ENCODE peak calls at places on chromosomes 1 and 21, in four cellular contexts. One of them, this sample, is unnamed.

GRCh38 chr1:109404838-109405237 is 7.1 kb upstream of the SORT1 start:
- DNase-seq in CD4-positive, alpha-beta T cell: no peak
- DNase-seq in CD8-positive, alpha-beta T cell: no peak
- DNase-seq in AG09309: no peak
- DNase-seq in this sample: no peak

GRCh38 chr1:208149776-208150514 is 94.2 kb downstream of the PLXNA2 start:
- DNase-seq in CD4-positive, alpha-beta T cell: no peak
- DNase-seq in AG09309: no peak
- DNase-seq in CD8-positive, alpha-beta T cell: no peak
- DNase-seq in this sample: peak; percentile 66

GRCh38 chr1:30952098-30952497 is 43.5 kb upstream of the SDC3 start:
- DNase-seq in CD8-positive, alpha-beta T cell: no peak
- DNase-seq in CD4-positive, alpha-beta T cell: no peak
- DNase-seq in AG09309: no peak
- DNase-seq in this sample: no peak

GRCh38 chr1:226598455-226598849 is 49.9 kb downstream of the STUM start:
- DNase-seq in CD8-positive, alpha-beta T cell: no peak
- DNase-seq in AG09309: no peak
- DNase-seq in CD4-positive, alpha-beta T cell: no peak
- DNase-seq in this sample: no peak

GRCh38 chr1:40657046-40657445 is 8.4 kb downstream of the RIMS3 start:
- DNase-seq in CD8-positive, alpha-beta T cell: no peak
- DNase-seq in CD4-positive, alpha-beta T cell: no peak
- DNase-seq in AG09309: no peak
- DNase-seq in this sample: no peak

GRCh38 chr1:227901239-227901905 is 46.4 kb downstream of the WNT9A start:
- DNase-seq in AG09309: no peak
- DNase-seq in CD8-positive, alpha-beta T cell: no peak
- DNase-seq in CD4-positive, alpha-beta T cell: no peak
- DNase-seq in this sample: peak; percentile 17

GRCh38 chr21:30769724-30770431 is 14.7 kb upstream of the KRTAP21-1 start:
- DNase-seq in CD8-positive, alpha-beta T cell: no peak
- DNase-seq in AG09309: no peak
- DNase-seq in CD4-positive, alpha-beta T cell: no peak
- DNase-seq in this sample: no peak

GRCh38 chr1:78664763-78665162 is 15.1 kb downstream of the IFI44 start:
- DNase-seq in AG09309: no peak
- DNase-seq in CD8-positive, alpha-beta T cell: no peak
- DNase-seq in CD4-positive, alpha-beta T cell: no peak
- DNase-seq in this sample: no peak

GRCh38 chr1:181910905-181911304 is 150.6 kb downstream of the ZNF648 start:
- DNase-seq in AG09309: no peak
- DNase-seq in CD8-positive, alpha-beta T cell: no peak
- DNase-seq in CD4-positive, alpha-beta T cell: no peak
- DNase-seq in this sample: no peak

GRCh38 chr1:23343246-23344110 is 606 bp downstream of the HNRNPR start:
- DNase-seq in CD8-positive, alpha-beta T cell: peak; percentile 10
- DNase-seq in CD4-positive, alpha-beta T cell: peak; percentile 17
- DNase-seq in AG09309: no peak
- DNase-seq in this sample: peak; percentile 55

GRCh38 chr1:23344987-23345472 is 946 bp upstream of the HNRNPR start:
- DNase-seq in AG09309: no peak
- DNase-seq in CD8-positive, alpha-beta T cell: no peak
- DNase-seq in CD4-positive, alpha-beta T cell: no peak
- DNase-seq in this sample: no peak

GRCh38 chr1:23341829-23342697 is 2.0 kb downstream of the HNRNPR start:
- DNase-seq in AG09309: no peak
- DNase-seq in CD8-positive, alpha-beta T cell: no peak
- DNase-seq in CD4-positive, alpha-beta T cell: no peak
- DNase-seq in this sample: no peak

GRCh38 chr1:23345920-23346319 is 1.8 kb upstream of the HNRNPR start:
- DNase-seq in CD4-positive, alpha-beta T cell: no peak
- DNase-seq in CD8-positive, alpha-beta T cell: no peak
- DNase-seq in AG09309: no peak
- DNase-seq in this sample: no peak

DNA sequence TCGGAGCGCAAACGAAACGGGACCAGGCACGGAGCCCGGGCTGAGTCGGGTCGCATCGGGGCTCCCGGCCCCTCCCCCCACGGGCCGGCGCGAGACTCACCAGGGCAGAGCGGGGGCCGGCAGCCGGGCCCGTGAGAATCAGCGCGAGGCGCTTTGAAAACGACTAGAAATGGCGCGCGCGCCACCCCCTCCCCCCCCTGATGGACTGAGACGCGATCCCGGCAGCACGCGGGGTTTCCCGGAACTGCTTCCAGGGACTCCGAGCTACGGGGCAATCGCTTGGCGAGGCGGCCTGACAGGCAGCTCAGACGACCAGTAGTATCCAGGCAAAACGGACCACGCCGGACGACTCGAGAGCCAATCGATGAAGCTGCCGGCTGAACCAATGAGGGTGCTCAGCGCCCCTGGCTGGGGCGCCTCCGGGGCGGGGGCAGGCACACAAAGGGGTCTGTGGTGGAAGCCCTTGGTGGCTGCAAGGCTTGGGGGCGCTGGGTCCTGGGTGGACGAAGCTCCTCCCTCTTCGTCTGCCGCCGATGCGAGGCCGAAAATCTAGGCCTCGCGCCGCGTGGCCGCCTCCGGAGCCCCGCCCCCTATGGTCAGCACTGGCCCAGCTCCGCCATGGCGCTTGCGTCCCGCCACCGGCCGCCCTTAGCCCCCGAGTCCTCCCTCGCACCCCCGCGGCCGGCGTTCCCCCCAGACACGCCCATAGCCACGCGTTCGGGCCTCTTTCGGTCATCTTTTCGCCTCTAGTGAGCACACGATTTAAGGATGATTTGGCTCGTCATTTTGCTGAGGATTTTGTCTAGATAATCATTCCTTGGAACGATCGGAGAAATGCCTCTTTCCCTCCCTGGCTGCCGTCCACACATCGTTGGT is at the start of gene HNRNPR:
- DNase-seq in CD4-positive, alpha-beta T cell: peak; percentile 99
- DNase-seq in AG09309: peak; percentile 100
- DNase-seq in CD8-positive, alpha-beta T cell: peak; percentile 98
- DNase-seq in this sample: peak; percentile 100
- TF ChIP-seq CTCF in CD4-positive, alpha-beta T cell: peak; percentile 11
- TF ChIP-seq CTCF in AG09309: no peak
- TF ChIP-seq CTCF in CD8-positive, alpha-beta T cell: no peak
- TF ChIP-seq CTCF in this sample: no peak

GRCh38 chr1:21268281-21269239 is 21.7 kb downstream of the ECE1 start:
- DNase-seq in CD8-positive, alpha-beta T cell: no peak
- DNase-seq in CD4-positive, alpha-beta T cell: no peak
- DNase-seq in AG09309: no peak
- DNase-seq in this sample: no peak
- TF ChIP-seq CTCF in CD8-positive, alpha-beta T cell: no peak
- TF ChIP-seq CTCF in CD4-positive, alpha-beta T cell: no peak
- TF ChIP-seq CTCF in AG09309: no peak
- TF ChIP-seq CTCF in this sample: no peak

DNA sequence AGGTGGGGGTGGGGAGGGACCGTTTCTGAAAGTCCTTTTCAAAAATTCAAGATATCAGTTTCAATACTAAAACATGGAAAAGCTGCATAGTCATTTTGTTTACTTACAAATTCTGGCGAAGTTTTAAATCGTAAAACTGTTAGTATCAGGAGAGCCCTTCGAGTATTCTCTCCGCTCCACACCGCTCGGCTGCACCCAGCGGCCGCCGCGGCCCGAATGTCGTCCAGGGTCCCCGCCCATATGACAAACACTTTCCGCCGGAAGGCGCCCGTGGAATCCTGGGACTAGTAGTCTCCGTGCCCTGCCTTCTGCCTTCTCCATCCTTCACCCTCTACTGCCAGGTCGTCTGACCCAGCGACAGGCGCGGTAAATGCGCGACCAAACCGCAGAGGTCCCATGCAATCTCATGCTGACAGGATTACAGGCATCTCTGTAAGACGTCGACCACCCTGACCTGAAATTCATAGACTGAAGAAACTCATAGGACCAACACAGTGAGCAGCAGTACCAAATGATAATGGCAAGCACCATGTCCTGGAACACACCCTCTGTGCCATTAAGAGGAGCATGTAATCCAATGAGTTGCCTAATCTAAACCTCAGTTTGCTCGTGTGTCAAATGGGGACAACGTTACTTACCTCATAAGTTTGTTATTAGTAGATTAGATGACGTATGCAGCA is at the start of gene TOR1AIP2:
- DNase-seq in AG09309: peak; percentile 34
- DNase-seq in CD4-positive, alpha-beta T cell: peak; percentile 77
- DNase-seq in CD8-positive, alpha-beta T cell: peak; percentile 79
- DNase-seq in this sample: peak; percentile 89
- TF ChIP-seq CTCF in AG09309: no peak
- TF ChIP-seq CTCF in CD4-positive, alpha-beta T cell: no peak
- TF ChIP-seq CTCF in CD8-positive, alpha-beta T cell: no peak
- TF ChIP-seq CTCF in this sample: no peak

DNA sequence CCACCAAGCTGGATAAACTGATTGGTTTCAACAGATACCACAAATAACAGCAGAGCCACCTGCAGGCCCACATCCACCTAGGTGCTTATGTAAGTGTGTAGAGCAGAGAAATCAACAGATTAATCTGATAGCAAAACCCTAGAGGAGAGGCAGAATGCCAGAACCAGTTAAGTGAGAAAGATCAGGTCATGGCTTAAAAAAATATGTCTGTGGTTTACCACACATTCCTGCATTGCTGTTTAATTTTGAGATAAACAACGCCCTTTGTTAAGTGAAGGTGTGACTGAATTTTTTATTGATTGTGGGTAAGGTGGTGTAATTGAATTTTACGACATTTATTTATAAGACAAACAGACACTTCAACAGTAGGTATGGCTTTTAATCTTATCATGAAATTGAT is 21.2 kb downstream of the CRNN start:
- DNase-seq in AG09309: no peak
- DNase-seq in CD8-positive, alpha-beta T cell: no peak
- DNase-seq in CD4-positive, alpha-beta T cell: no peak
- DNase-seq in this sample: no peak
- TF ChIP-seq CTCF in AG09309: no peak
- TF ChIP-seq CTCF in CD8-positive, alpha-beta T cell: no peak
- TF ChIP-seq CTCF in CD4-positive, alpha-beta T cell: no peak
- TF ChIP-seq CTCF in this sample: no peak